ENCODE peak calls at places on chromosomes 2 and 18, in eight cellular contexts. N is heart left ventricle, K is GM06990, G is dorsolateral prefrontal cortex, L is IMR-90, Q is GM10248, T is left lung, F is BE2C. U is an unnamed sample.

GRCh38 chr2:235669269-235669831 is 175.5 kb downstream of the AGAP1 start:
- DNase-seq in F (peak), T (peak), N (peak), Q (no peak), L (peak), G (peak), K (peak), U (no peak)

GRCh38 chr2:234444888-234445287 is 52.0 kb downstream of the ARL4C start:
- DNase-seq in N (no peak), K (peak), Q (no peak), G (no peak), T (no peak), F (no peak), L (peak), U (peak)

GRCh38 chr2:56754066-56754615 is 570.4 kb downstream of the CCDC85A start:
- DNase-seq in G (no peak), K (no peak), F (no peak), T (no peak), N (peak), L (no peak), Q (no peak), U (no peak)

GRCh38 chr18:1294229-1294628 is 389.6 kb downstream of the ADCYAP1 start:
- DNase-seq in K (no peak), G (no peak), Q (no peak), F (no peak), L (no peak), N (no peak), T (no peak), U (no peak)

GRCh38 chr2:46339676-46340459 is 42.7 kb downstream of the EPAS1 start:
- DNase-seq in G (no peak), F (peak), L (peak), T (no peak), N (peak), Q (no peak), K (no peak), U (no peak)

GRCh38 chr2:238904177-238904576 is 56.3 kb downstream of the TWIST2 start:
- DNase-seq in F (no peak), L (no peak), Q (no peak), K (no peak), T (no peak), N (no peak), G (no peak), U (no peak)

GRCh38 chr2:9797681-9798556 is 45.4 kb upstream of the TAF1B start:
- DNase-seq in G (no peak), Q (no peak), K (no peak), T (no peak), L (no peak), N (peak), F (no peak), U (no peak)

GRCh38 chr2:118711603-118712002 is 135.8 kb downstream of the EN1 start:
- DNase-seq in K (no peak), G (no peak), N (no peak), F (no peak), T (no peak), Q (no peak), L (no peak), U (no peak)

GRCh38 chr2:233422050-233422639 is 67.9 kb downstream of the DGKD start:
- DNase-seq in K (peak), F (no peak), T (peak), G (no peak), Q (peak), L (no peak), N (no peak), U (peak)

GRCh38 chr2:65213035-65213434 is 14.6 kb upstream of the ACTR2 start:
- DNase-seq in F (no peak), G (no peak), T (no peak), N (no peak), Q (no peak), K (no peak), L (no peak), U (no peak)

GRCh38 chr2:235052514-235053354 is 100.9 kb downstream of the SH3BP4 start:
- DNase-seq in K (no peak), F (no peak), G (no peak), T (no peak), L (no peak), Q (no peak), N (no peak), U (no peak)

GRCh38 chr2:45334241-45334860 is 276.7 kb downstream of the SRBD1 start:
- DNase-seq in K (no peak), F (no peak), L (no peak), Q (no peak), G (no peak), N (no peak), T (no peak), U (no peak)

GRCh38 chr2:112692914-112693313 is 27.9 kb upstream of the NT5DC4 start:
- DNase-seq in G (no peak), L (no peak), K (peak), N (no peak), F (no peak), T (no peak), Q (no peak), U (no peak)

GRCh38 chr2:227724394-227725039 is at the start of gene SCYGR6:
- DNase-seq in K (no peak), L (no peak), T (no peak), Q (no peak), N (no peak), F (no peak), G (no peak), U (no peak)

GRCh38 chr2:240023792-240024191 is 1.4 kb downstream of the NDUFA10 start:
- DNase-seq in G (no peak), K (no peak), Q (no peak), N (no peak), F (no peak), T (no peak), L (no peak), U (no peak)

GRCh38 chr2:71664161-71664560 is 210.8 kb downstream of the DYSF start:
- DNase-seq in Q (no peak), F (no peak), K (no peak), T (no peak), N (no peak), G (no peak), L (no peak), U (no peak)
- TF ChIP-seq CTCF in Q (no peak), F (no peak), K (no peak), T (no peak), N (no peak), G (no peak), L (no peak), U (no peak)

DNA sequence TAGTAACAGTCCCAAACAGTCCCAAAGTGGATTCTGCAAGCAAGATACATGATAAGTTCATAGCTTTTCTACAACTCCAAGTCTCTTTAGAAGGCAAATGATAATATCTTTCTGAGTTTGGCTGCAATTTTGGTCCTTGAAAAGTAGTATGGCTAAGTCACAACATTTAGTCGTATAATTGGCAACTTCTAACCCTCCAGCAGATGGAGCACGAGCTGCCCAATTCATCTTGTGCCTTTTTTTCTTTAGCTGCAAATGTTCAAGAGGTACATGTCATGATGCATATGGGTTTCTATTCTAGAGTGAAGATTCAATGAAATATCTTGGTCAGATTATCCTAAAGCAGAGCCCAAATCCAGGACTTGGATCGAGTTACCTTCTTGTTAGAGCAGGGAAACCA is 127.0 kb upstream of the KLHL14 start:
- DNase-seq in T (no peak), F (no peak), Q (no peak), G (no peak), L (peak), N (no peak), K (no peak), U (no peak)
- TF ChIP-seq CTCF in T (no peak), F (no peak), Q (no peak), G (no peak), L (no peak), N (no peak), K (no peak), U (no peak)

DNA sequence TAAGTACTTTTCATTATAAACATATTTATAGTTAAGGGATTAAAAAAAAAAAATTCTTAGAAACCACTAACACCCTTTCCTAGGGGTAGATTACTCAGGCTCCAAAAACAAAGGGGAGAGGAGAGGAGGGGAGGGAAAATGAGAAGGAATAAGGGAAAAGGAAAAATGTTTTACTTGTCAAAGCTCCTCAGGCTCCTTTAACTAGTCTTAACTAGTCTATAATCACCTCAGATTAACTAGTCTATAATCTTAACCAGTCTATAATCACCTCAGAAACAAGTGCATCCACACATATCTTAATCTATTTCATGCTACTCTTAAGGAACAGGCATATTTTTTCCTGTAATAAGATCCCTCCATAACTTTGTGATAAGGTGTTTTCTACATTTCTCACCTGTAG is 76.4 kb downstream of the KANSL1L start:
- DNase-seq in N (no peak), T (no peak), G (no peak), Q (no peak), K (no peak), F (no peak), L (no peak), U (no peak)
- TF ChIP-seq CTCF in N (no peak), T (no peak), G (no peak), Q (no peak), K (no peak), F (no peak), L (no peak), U (no peak)

DNA sequence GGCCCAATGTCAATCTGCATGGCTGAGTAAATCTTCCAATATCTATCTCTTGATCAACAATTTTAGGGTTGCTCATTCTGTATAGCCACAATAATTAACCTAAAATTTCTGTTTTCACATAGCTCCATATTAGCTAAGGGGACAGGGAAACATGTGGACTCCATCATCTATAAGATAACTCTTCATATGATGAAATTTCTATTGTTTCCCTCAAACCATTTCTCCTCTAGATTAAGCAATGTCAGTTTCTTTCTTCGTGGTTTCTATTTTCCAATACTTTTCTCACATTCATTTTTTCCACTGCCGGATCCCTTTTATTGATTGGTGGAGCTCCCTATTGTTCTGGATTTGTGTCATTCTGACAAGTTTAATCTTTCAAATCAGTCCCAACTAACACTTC is 1221.2 kb upstream of the ZEB2 start:
- DNase-seq in Q (no peak), G (no peak), K (no peak), T (no peak), L (no peak), N (no peak), F (no peak), U (no peak)
- TF ChIP-seq CTCF in Q (no peak), G (no peak), K (no peak), T (no peak), L (no peak), N (no peak), F (no peak), U (no peak)

DNA sequence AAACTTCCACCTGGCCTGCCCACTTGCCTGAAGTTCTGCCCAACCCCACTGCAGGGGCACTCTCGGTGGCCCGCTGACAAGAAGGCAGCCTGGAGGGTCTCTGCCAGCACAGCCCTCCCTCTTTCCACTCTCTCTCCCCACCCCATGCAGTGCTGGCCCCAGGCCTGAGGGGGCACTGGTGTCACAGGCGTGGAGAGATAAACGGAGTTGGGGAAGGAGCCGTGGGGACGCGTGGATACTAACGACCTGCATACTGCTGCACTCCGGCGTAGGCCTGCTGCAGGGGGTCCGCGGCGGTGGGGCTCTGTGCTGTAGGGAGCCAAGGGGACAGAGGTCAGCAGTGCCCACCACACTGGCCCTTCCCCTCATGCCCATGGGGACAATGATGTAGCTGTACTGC is 299.3 kb downstream of the CELF4 start:
- DNase-seq in K (no peak), G (no peak), F (peak), N (peak), T (peak), L (no peak), Q (no peak), U (no peak)
- TF ChIP-seq CTCF in K (peak), G (no peak), F (peak), N (no peak), T (no peak), L (peak), Q (no peak), U (no peak)

DNA sequence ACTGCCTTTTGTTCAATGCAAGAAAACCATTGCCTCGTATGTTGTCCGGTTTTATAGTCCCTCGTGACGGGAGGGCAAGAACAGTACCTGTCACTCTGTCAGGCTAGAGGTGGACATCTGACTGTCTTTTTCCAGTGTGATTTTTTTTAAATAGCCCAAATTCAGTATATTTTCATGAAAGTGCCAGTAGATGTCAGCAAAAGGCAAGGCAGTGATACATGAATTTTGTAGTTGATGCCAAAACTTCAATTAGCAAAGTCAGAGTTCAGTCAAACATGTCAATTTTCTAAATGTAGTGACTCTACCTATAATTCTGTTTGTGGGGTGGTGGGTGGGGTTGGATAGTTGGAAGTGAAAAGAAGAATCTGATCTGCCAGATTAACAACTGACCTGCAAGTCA is 296.0 kb upstream of the MC4R start:
- DNase-seq in N (no peak), G (no peak), K (no peak), L (no peak), Q (no peak), T (no peak), F (no peak), U (no peak)
- TF ChIP-seq CTCF in N (no peak), G (peak), K (peak), L (no peak), Q (peak), T (no peak), F (peak), U (no peak)

DNA sequence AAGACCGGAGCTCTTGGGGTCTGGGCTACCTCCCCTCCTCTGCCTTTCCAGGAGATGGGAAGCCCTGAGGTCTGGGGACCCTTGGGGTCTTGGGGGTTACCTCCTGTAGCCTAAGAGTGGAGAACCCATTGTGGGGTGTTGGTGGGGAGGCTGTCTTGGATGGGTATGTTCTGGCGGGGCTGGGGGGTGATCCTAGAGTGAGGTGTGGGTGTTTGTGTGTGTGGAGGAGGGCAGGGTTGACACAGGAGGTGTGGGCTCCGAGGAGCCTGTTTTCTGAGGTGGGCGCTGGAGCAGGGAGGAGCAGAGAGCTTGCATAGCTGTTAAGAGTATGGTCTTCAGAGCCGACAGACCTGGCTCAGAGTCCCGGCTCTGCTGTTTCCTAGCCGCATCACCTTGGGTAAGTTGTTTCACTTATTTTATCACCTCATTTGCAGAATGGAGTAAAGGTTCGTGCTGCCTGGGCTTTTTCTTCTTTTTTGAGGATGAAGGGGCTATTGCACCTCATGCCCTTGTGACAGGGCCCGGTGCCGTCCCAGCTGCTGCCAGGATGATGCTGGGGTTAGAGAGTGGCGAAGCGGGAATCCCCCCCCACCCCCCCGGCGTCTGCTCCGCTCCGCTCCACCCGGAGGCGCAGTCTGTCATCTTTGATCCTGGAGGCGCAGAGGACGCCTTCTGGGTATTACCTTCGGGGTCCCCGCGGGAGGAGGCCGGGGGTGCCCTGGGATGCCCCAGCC is 17.2 kb downstream of the TET3 start:
- DNase-seq in N (no peak), L (no peak), G (no peak), F (no peak), T (no peak), Q (no peak), K (no peak), U (no peak)
- TF ChIP-seq CTCF in N (peak), L (no peak), G (peak), F (no peak), T (no peak), Q (no peak), K (peak), U (no peak)